ENCODE peak calls at places on chromosomes 4 and X, in four cellular contexts. L is endothelial cell of umbilical vein, D is ovary, Y is A549. G is an unnamed sample.

GRCh38 chrX:153662266-153662665 is 11.3 kb downstream of the PNCK start:
- DNase-seq in L (peak; percentile 39), D (no peak), Y (no peak), G (peak; percentile 57)

GRCh38 chr4:2142630-2143427 is 83.7 kb downstream of the NAT8L start:
- DNase-seq in L (no peak), D (no peak), Y (no peak), G (no peak)

GRCh38 chr4:76058302-76058701 is 16.2 kb upstream of the ART3 start:
- DNase-seq in L (no peak), D (no peak), Y (no peak), G (no peak)

GRCh38 chr4:165131247-165131832 is 18.7 kb upstream of the TMEM192 start:
- DNase-seq in L (peak; percentile 73), D (peak; percentile 66), Y (peak; percentile 39), G (peak; percentile 53)

GRCh38 chr4:94603170-94603747 is 151.5 kb downstream of the PDLIM5 start:
- DNase-seq in L (peak; percentile 67), D (no peak), Y (no peak), G (no peak)

GRCh38 chr4:28073860-28074555 is 1213.4 kb downstream of the STIM2 start:
- DNase-seq in L (no peak), D (no peak), Y (peak; percentile 1), G (peak; percentile 22)

GRCh38 chr4:184397516-184398163 is 76.7 kb downstream of the IRF2 start:
- DNase-seq in L (no peak), D (no peak), Y (no peak), G (no peak)

GRCh38 chrX:47273011-47273730 is 40.4 kb downstream of the USP11 start:
- DNase-seq in L (no peak), D (no peak), Y (no peak), G (no peak)

GRCh38 chr4:26237916-26238315 is 82.9 kb upstream of the RBPJ start:
- DNase-seq in L (no peak), D (no peak), Y (no peak), G (no peak)

GRCh38 chrX:65926095-65927019 is 113.5 kb downstream of the VSIG4 start:
- DNase-seq in L (no peak), D (no peak), Y (no peak), G (peak; percentile 57)

GRCh38 chrX:118226060-118226428 is 109.4 kb upstream of the KLHL13 start:
- DNase-seq in L (peak; percentile 65), D (no peak), Y (peak; percentile 11), G (no peak)

GRCh38 chr4:88858752-88859151 is 161.1 kb upstream of the NAP1L5 start:
- DNase-seq in L (no peak), D (no peak), Y (no peak), G (no peak)

GRCh38 chr4:164357957-164358356 is 396.0 kb upstream of the SMIM31 start:
- DNase-seq in L (no peak), D (no peak), Y (no peak), G (no peak)

GRCh38 chr4:122796801-122797404 is 29.7 kb upstream of the FGF2 start:
- DNase-seq in L (no peak), D (no peak), Y (no peak), G (no peak)

GRCh38 chrX:115650916-115651315 is 89.9 kb downstream of the PLS3 start:
- DNase-seq in L (peak; percentile 31), D (peak; percentile 38), Y (peak; percentile 21), G (no peak)

GRCh38 chrX:6667048-6667768 is 132.3 kb upstream of the VCX3A start:
- DNase-seq in L (no peak), D (no peak), Y (no peak), G (no peak)

GRCh38 chr4:86091201-86091600 is 268.7 kb downstream of the MAPK10 start:
- DNase-seq in L (no peak), D (no peak), Y (no peak), G (no peak)

GRCh38 chrX:96756491-96756890 is 71.8 kb downstream of the DIAPH2 start:
- DNase-seq in L (no peak), D (no peak), Y (no peak), G (no peak)

GRCh38 chrX:96764864-96765263 is 80.2 kb downstream of the DIAPH2 start:
- DNase-seq in L (no peak), D (no peak), Y (no peak), G (no peak)

GRCh38 chrX:96763608-96764007 is 79.0 kb downstream of the DIAPH2 start:
- DNase-seq in L (no peak), D (no peak), Y (no peak), G (no peak)

DNA sequence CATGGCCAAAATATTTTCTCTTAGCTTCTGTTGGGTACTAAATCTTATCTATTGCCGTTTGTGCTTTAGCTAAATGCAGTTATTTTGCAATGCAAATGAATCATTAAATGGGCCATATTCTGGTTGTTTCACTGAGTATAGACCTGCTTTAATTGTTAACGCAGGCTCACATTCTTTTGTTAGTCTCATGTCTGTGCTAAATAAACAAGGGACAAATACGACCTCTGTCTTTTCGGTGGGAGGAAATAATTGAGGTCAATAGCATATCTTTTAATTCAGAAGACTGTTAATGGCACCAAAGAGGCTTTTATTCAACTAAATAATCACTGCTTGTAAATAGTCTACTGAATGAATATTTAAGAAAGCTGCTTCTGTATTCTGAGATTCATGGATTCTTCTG is 76.9 kb downstream of the DIAPH2 start:
- DNase-seq in L (no peak), D (no peak), Y (no peak), G (no peak)
- H3K4me1 ChIP-seq in L (no peaks in the 10 kb centered on the region), D (no peaks in the 10 kb centered on the region), Y (no peaks in the 10 kb centered on the region), G (no peaks in the 10 kb centered on the region)

DNA sequence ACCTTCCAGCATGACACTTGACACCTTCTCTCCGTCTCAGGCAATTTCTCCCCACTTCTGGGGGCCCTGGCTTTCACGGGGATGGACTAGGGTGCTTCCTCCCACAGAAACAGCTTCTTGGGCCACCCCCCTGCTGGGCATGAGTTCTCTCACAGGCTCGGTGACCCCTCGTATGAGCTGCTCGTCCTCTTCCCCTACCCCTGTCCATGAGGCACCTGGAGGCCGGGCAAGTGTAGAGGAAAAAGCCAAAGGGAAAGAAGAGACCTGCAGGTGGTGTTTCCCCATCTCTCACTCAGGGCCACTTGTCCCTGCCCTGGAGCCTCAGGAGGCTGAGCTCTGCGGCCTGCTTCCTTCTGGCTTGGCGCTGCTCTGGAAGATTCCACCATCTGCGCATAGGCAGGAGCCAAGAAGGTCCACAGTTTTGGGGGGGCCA is 1.9 kb upstream of the RGS12 start:
- DNase-seq in L (no peak), D (no peak), Y (no peak), G (no peak)
- H3K4me1 ChIP-seq in L (peaks cover 18% of the 10 kb centered on the region), D (peaks cover 7% of the 10 kb centered on the region), Y (peaks cover 13% of the 10 kb centered on the region), G (peaks cover 22% of the 10 kb centered on the region)

DNA sequence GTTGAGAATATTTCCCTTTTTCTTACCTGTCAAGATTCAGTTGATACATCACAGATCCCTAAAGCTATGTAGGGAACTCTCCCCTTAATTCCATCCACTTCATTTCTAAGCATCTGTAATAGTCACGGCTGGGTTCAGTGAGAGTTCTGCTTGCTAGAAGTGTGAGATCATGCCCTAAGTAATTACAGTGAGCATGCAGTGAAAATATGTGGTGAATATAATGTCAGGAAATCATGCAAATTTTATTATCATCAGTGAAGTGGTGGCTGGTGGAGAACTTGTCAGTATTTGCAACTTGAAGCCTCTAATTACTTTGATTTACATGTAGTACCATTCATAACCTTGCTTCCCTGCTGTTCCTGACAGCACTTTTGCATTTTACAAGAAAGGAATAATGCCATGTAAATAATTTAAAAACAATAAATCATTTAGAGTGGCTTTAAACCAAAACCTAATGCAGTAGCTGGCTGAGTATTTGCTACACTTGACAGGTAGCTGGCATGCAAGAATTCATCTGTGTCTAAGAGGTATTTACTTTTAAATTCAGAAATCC is 28.3 kb upstream of the CFAP299 start:
- DNase-seq in L (peak; percentile 22), D (no peak), Y (no peak), G (no peak)
- H3K4me1 ChIP-seq in L (peaks cover 14% of the 10 kb centered on the region), D (no peaks in the 10 kb centered on the region), Y (no peaks in the 10 kb centered on the region), G (no peaks in the 10 kb centered on the region)

DNA sequence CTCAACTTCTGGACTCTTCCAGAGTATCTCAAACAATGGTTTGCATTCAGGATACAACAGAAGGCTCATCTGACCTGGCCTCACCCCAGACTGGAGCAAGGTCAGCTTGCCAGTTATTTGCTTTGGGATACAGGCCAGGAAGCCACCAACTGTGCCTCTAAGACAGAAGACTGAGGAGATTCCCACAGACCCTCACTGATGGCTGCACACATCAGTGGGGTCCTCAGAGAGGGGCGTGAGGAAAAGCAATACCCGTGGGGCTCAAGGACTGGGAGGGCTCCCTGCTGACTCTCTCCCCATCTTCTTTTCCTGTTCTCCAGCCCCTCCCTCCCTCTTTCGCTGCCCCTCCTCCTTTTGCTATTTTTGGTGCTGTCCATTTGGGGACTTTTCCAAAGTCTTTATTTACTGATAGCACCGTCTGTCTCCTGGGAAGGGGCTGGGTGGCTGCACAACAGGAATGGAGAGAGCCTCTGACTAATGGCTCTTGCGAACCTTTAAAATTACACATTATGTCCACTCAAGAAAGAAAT is 23.2 kb downstream of the RELL1 start:
- DNase-seq in L (no peak), D (no peak), Y (peak; percentile 21), G (no peak)
- H3K4me1 ChIP-seq in L (peaks cover 64% of the 10 kb centered on the region), D (peaks cover 16% of the 10 kb centered on the region), Y (peaks cover 68% of the 10 kb centered on the region), G (peaks cover 6% of the 10 kb centered on the region)

DNA sequence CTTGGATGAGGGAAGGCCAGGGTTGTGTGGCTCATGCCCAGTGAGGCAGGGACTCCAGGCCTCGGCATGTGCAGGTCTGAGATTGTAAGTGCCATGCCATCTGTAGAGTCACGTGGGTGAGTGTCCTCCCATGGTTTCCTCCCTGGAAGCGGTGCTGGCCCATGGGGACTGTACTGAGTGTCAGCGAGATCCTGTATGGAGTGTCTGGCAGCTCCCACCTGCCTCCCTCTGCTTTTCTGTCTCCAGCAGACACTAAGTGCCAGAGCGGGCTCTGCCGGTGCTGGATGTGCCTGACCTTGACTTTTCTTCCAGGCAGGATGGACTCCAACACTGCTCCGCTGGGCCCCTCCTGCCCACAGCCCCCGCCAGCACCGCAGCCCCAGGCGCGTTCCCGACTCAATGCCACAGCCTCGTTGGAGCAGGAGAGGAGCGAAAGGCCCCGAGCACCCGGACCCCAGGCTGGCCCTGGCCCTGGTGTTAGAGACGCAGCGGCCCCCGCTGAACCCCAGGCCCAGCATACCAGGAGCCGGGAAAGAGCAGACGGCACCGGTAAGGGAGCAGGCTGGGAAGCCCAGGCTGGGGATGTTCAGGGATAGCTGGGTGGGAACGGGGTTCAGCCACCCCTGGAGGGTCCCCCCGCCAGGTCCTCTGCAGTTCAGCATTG is 7.6 kb downstream of the WFS1 start:
- DNase-seq in L (no peak), D (peak; percentile 77), Y (no peak), G (no peak)
- H3K4me1 ChIP-seq in L (peaks cover 29% of the 10 kb centered on the region), D (peaks cover 72% of the 10 kb centered on the region), Y (peaks cover 15% of the 10 kb centered on the region), G (peaks cover 5% of the 10 kb centered on the region)

G was measured in Peyer's patch.